ENCODE peak calls at places on chromosomes 2 and 18, in eight cellular contexts. One of them, this sample, is unnamed.

GRCh38 chr2:230589497-230590015 is 123.1 kb upstream of the CAB39 start:
- DNase-seq in activated naive CD4-positive, alpha-beta T cell: no peak
- DNase-seq in stimulated activated naive CD8-positive, alpha-beta T cell treated with anti-CD3 and anti-CD28 coated beads, Interleukin-15, Interleukin-2, amounts not matched to agents 100 U/mL and 50 U/mL, for 24 hours: no peak
- DNase-seq in T-cell: no peak
- DNase-seq in BJ: no peak
- DNase-seq in GM13976: peak
- DNase-seq in progenitor cell of endocrine pancreas: no peak
- DNase-seq in mammary epithelial cell: no peak
- DNase-seq in this sample: no peak

GRCh38 chr2:201057089-201057499 is 14.4 kb downstream of the HYCC2 start:
- DNase-seq in activated naive CD4-positive, alpha-beta T cell: no peak
- DNase-seq in stimulated activated naive CD8-positive, alpha-beta T cell treated with anti-CD3 and anti-CD28 coated beads, Interleukin-15, Interleukin-2, amounts not matched to agents 100 U/mL and 50 U/mL, for 24 hours: no peak
- DNase-seq in T-cell: no peak
- DNase-seq in BJ: no peak
- DNase-seq in GM13976: no peak
- DNase-seq in progenitor cell of endocrine pancreas: no peak
- DNase-seq in mammary epithelial cell: no peak
- DNase-seq in this sample: no peak

GRCh38 chr18:36402765-36403396 is 105.4 kb downstream of the FHOD3 start:
- DNase-seq in activated naive CD4-positive, alpha-beta T cell: no peak
- DNase-seq in stimulated activated naive CD8-positive, alpha-beta T cell treated with anti-CD3 and anti-CD28 coated beads, Interleukin-15, Interleukin-2, amounts not matched to agents 100 U/mL and 50 U/mL, for 24 hours: no peak
- DNase-seq in T-cell: no peak
- DNase-seq in BJ: no peak
- DNase-seq in GM13976: no peak
- DNase-seq in progenitor cell of endocrine pancreas: no peak
- DNase-seq in mammary epithelial cell: no peak
- DNase-seq in this sample: no peak

GRCh38 chr2:74513605-74514367 is 464 bp upstream of the TLX2 start:
- DNase-seq in activated naive CD4-positive, alpha-beta T cell: no peak
- DNase-seq in stimulated activated naive CD8-positive, alpha-beta T cell treated with anti-CD3 and anti-CD28 coated beads, Interleukin-15, Interleukin-2, amounts not matched to agents 100 U/mL and 50 U/mL, for 24 hours: peak
- DNase-seq in T-cell: no peak
- DNase-seq in BJ: no peak
- DNase-seq in GM13976: no peak
- DNase-seq in progenitor cell of endocrine pancreas: no peak
- DNase-seq in mammary epithelial cell: no peak
- DNase-seq in this sample: no peak

GRCh38 chr2:218406949-218407703 is 7.5 kb downstream of the CTDSP1 start:
- DNase-seq in activated naive CD4-positive, alpha-beta T cell: no peak
- DNase-seq in stimulated activated naive CD8-positive, alpha-beta T cell treated with anti-CD3 and anti-CD28 coated beads, Interleukin-15, Interleukin-2, amounts not matched to agents 100 U/mL and 50 U/mL, for 24 hours: peak
- DNase-seq in T-cell: peak
- DNase-seq in BJ: no peak
- DNase-seq in GM13976: no peak
- DNase-seq in progenitor cell of endocrine pancreas: no peak
- DNase-seq in mammary epithelial cell: peak
- DNase-seq in this sample: peak

GRCh38 chr18:11392292-11392691 is 217.1 kb upstream of the SLC35G4 start:
- DNase-seq in activated naive CD4-positive, alpha-beta T cell: no peak
- DNase-seq in stimulated activated naive CD8-positive, alpha-beta T cell treated with anti-CD3 and anti-CD28 coated beads, Interleukin-15, Interleukin-2, amounts not matched to agents 100 U/mL and 50 U/mL, for 24 hours: no peak
- DNase-seq in T-cell: no peak
- DNase-seq in BJ: no peak
- DNase-seq in GM13976: no peak
- DNase-seq in progenitor cell of endocrine pancreas: no peak
- DNase-seq in mammary epithelial cell: no peak
- DNase-seq in this sample: no peak

GRCh38 chr2:168518555-168519066 is 62.5 kb downstream of the CERS6 start:
- DNase-seq in activated naive CD4-positive, alpha-beta T cell: no peak
- DNase-seq in stimulated activated naive CD8-positive, alpha-beta T cell treated with anti-CD3 and anti-CD28 coated beads, Interleukin-15, Interleukin-2, amounts not matched to agents 100 U/mL and 50 U/mL, for 24 hours: no peak
- DNase-seq in T-cell: no peak
- DNase-seq in BJ: no peak
- DNase-seq in GM13976: no peak
- DNase-seq in progenitor cell of endocrine pancreas: no peak
- DNase-seq in mammary epithelial cell: peak
- DNase-seq in this sample: no peak

GRCh38 chr2:10371441-10372194 is 68.9 kb downstream of the HPCAL1 start:
- DNase-seq in activated naive CD4-positive, alpha-beta T cell: no peak
- DNase-seq in stimulated activated naive CD8-positive, alpha-beta T cell treated with anti-CD3 and anti-CD28 coated beads, Interleukin-15, Interleukin-2, amounts not matched to agents 100 U/mL and 50 U/mL, for 24 hours: no peak
- DNase-seq in T-cell: no peak
- DNase-seq in BJ: no peak
- DNase-seq in GM13976: no peak
- DNase-seq in progenitor cell of endocrine pancreas: no peak
- DNase-seq in mammary epithelial cell: no peak
- DNase-seq in this sample: no peak

GRCh38 chr2:223970343-223971128 is 13.3 kb downstream of the MRPL44 start:
- DNase-seq in activated naive CD4-positive, alpha-beta T cell: no peak
- DNase-seq in stimulated activated naive CD8-positive, alpha-beta T cell treated with anti-CD3 and anti-CD28 coated beads, Interleukin-15, Interleukin-2, amounts not matched to agents 100 U/mL and 50 U/mL, for 24 hours: peak
- DNase-seq in T-cell: peak
- DNase-seq in BJ: no peak
- DNase-seq in GM13976: peak
- DNase-seq in progenitor cell of endocrine pancreas: peak
- DNase-seq in mammary epithelial cell: peak
- DNase-seq in this sample: no peak

GRCh38 chr2:201900362-201900761 is 94.0 kb downstream of the CDK15 start:
- DNase-seq in activated naive CD4-positive, alpha-beta T cell: no peak
- DNase-seq in stimulated activated naive CD8-positive, alpha-beta T cell treated with anti-CD3 and anti-CD28 coated beads, Interleukin-15, Interleukin-2, amounts not matched to agents 100 U/mL and 50 U/mL, for 24 hours: no peak
- DNase-seq in T-cell: no peak
- DNase-seq in BJ: no peak
- DNase-seq in GM13976: no peak
- DNase-seq in progenitor cell of endocrine pancreas: no peak
- DNase-seq in mammary epithelial cell: peak
- DNase-seq in this sample: no peak

GRCh38 chr2:26347286-26347865 is 787 bp upstream of the ADGRF3 start:
- DNase-seq in activated naive CD4-positive, alpha-beta T cell: no peak
- DNase-seq in stimulated activated naive CD8-positive, alpha-beta T cell treated with anti-CD3 and anti-CD28 coated beads, Interleukin-15, Interleukin-2, amounts not matched to agents 100 U/mL and 50 U/mL, for 24 hours: no peak
- DNase-seq in T-cell: no peak
- DNase-seq in BJ: no peak
- DNase-seq in GM13976: no peak
- DNase-seq in progenitor cell of endocrine pancreas: no peak
- DNase-seq in mammary epithelial cell: peak
- DNase-seq in this sample: no peak

GRCh38 chr2:31654241-31654640 is 73.5 kb upstream of the SRD5A2 start:
- DNase-seq in activated naive CD4-positive, alpha-beta T cell: no peak
- DNase-seq in stimulated activated naive CD8-positive, alpha-beta T cell treated with anti-CD3 and anti-CD28 coated beads, Interleukin-15, Interleukin-2, amounts not matched to agents 100 U/mL and 50 U/mL, for 24 hours: no peak
- DNase-seq in T-cell: no peak
- DNase-seq in BJ: peak
- DNase-seq in GM13976: no peak
- DNase-seq in progenitor cell of endocrine pancreas: no peak
- DNase-seq in mammary epithelial cell: no peak
- DNase-seq in this sample: no peak

GRCh38 chr2:127128508-127128907 is 21.6 kb upstream of the BIN1 start:
- DNase-seq in activated naive CD4-positive, alpha-beta T cell: no peak
- DNase-seq in stimulated activated naive CD8-positive, alpha-beta T cell treated with anti-CD3 and anti-CD28 coated beads, Interleukin-15, Interleukin-2, amounts not matched to agents 100 U/mL and 50 U/mL, for 24 hours: no peak
- DNase-seq in T-cell: no peak
- DNase-seq in BJ: no peak
- DNase-seq in GM13976: no peak
- DNase-seq in progenitor cell of endocrine pancreas: no peak
- DNase-seq in mammary epithelial cell: peak
- DNase-seq in this sample: no peak

GRCh38 chr18:76801567-76802505 is 20.5 kb upstream of the ZNF236 start:
- DNase-seq in activated naive CD4-positive, alpha-beta T cell: peak
- DNase-seq in stimulated activated naive CD8-positive, alpha-beta T cell treated with anti-CD3 and anti-CD28 coated beads, Interleukin-15, Interleukin-2, amounts not matched to agents 100 U/mL and 50 U/mL, for 24 hours: peak
- DNase-seq in T-cell: no peak
- DNase-seq in BJ: no peak
- DNase-seq in GM13976: peak
- DNase-seq in progenitor cell of endocrine pancreas: peak
- DNase-seq in mammary epithelial cell: peak
- DNase-seq in this sample: no peak

GRCh38 chr18:22684268-22684667 is 248.9 kb upstream of the RBBP8 start:
- DNase-seq in activated naive CD4-positive, alpha-beta T cell: no peak
- DNase-seq in stimulated activated naive CD8-positive, alpha-beta T cell treated with anti-CD3 and anti-CD28 coated beads, Interleukin-15, Interleukin-2, amounts not matched to agents 100 U/mL and 50 U/mL, for 24 hours: no peak
- DNase-seq in T-cell: no peak
- DNase-seq in BJ: no peak
- DNase-seq in GM13976: no peak
- DNase-seq in progenitor cell of endocrine pancreas: no peak
- DNase-seq in mammary epithelial cell: no peak
- DNase-seq in this sample: no peak

GRCh38 chr2:158619496-158619895 is 162.7 kb downstream of the PKP4 start:
- DNase-seq in activated naive CD4-positive, alpha-beta T cell: no peak
- DNase-seq in stimulated activated naive CD8-positive, alpha-beta T cell treated with anti-CD3 and anti-CD28 coated beads, Interleukin-15, Interleukin-2, amounts not matched to agents 100 U/mL and 50 U/mL, for 24 hours: no peak
- DNase-seq in T-cell: no peak
- DNase-seq in BJ: no peak
- DNase-seq in GM13976: no peak
- DNase-seq in progenitor cell of endocrine pancreas: no peak
- DNase-seq in mammary epithelial cell: peak
- DNase-seq in this sample: no peak

GRCh38 chr2:14806567-14807077 is 174.1 kb downstream of the LRATD1 start:
- DNase-seq in activated naive CD4-positive, alpha-beta T cell: no peak
- DNase-seq in stimulated activated naive CD8-positive, alpha-beta T cell treated with anti-CD3 and anti-CD28 coated beads, Interleukin-15, Interleukin-2, amounts not matched to agents 100 U/mL and 50 U/mL, for 24 hours: no peak
- DNase-seq in T-cell: no peak
- DNase-seq in BJ: no peak
- DNase-seq in GM13976: no peak
- DNase-seq in progenitor cell of endocrine pancreas: no peak
- DNase-seq in mammary epithelial cell: no peak
- DNase-seq in this sample: no peak

GRCh38 chr2:120470717-120471060 is 124.8 kb downstream of the INHBB start:
- DNase-seq in activated naive CD4-positive, alpha-beta T cell: no peak
- DNase-seq in stimulated activated naive CD8-positive, alpha-beta T cell treated with anti-CD3 and anti-CD28 coated beads, Interleukin-15, Interleukin-2, amounts not matched to agents 100 U/mL and 50 U/mL, for 24 hours: no peak
- DNase-seq in T-cell: no peak
- DNase-seq in BJ: no peak
- DNase-seq in GM13976: no peak
- DNase-seq in progenitor cell of endocrine pancreas: no peak
- DNase-seq in mammary epithelial cell: no peak
- DNase-seq in this sample: no peak

GRCh38 chr2:178241852-178242551 is 47.7 kb downstream of the OSBPL6 start:
- DNase-seq in activated naive CD4-positive, alpha-beta T cell: no peak
- DNase-seq in stimulated activated naive CD8-positive, alpha-beta T cell treated with anti-CD3 and anti-CD28 coated beads, Interleukin-15, Interleukin-2, amounts not matched to agents 100 U/mL and 50 U/mL, for 24 hours: no peak
- DNase-seq in T-cell: no peak
- DNase-seq in BJ: peak
- DNase-seq in GM13976: no peak
- DNase-seq in progenitor cell of endocrine pancreas: no peak
- DNase-seq in mammary epithelial cell: peak
- DNase-seq in this sample: no peak

GRCh38 chr2:10163498-10164486 is 41.3 kb downstream of the RRM2 start:
- DNase-seq in activated naive CD4-positive, alpha-beta T cell: no peak
- DNase-seq in stimulated activated naive CD8-positive, alpha-beta T cell treated with anti-CD3 and anti-CD28 coated beads, Interleukin-15, Interleukin-2, amounts not matched to agents 100 U/mL and 50 U/mL, for 24 hours: no peak
- DNase-seq in T-cell: no peak
- DNase-seq in BJ: no peak
- DNase-seq in GM13976: no peak
- DNase-seq in progenitor cell of endocrine pancreas: no peak
- DNase-seq in mammary epithelial cell: no peak
- DNase-seq in this sample: no peak

GRCh38 chr2:150100311-150100710 is 387.2 kb downstream of the RND3 start:
- DNase-seq in activated naive CD4-positive, alpha-beta T cell: no peak
- DNase-seq in stimulated activated naive CD8-positive, alpha-beta T cell treated with anti-CD3 and anti-CD28 coated beads, Interleukin-15, Interleukin-2, amounts not matched to agents 100 U/mL and 50 U/mL, for 24 hours: no peak
- DNase-seq in T-cell: no peak
- DNase-seq in BJ: no peak
- DNase-seq in GM13976: no peak
- DNase-seq in progenitor cell of endocrine pancreas: no peak
- DNase-seq in mammary epithelial cell: no peak
- DNase-seq in this sample: no peak

GRCh38 chr2:33395660-33396249 is 80.7 kb upstream of the RASGRP3 start:
- DNase-seq in activated naive CD4-positive, alpha-beta T cell: no peak
- DNase-seq in stimulated activated naive CD8-positive, alpha-beta T cell treated with anti-CD3 and anti-CD28 coated beads, Interleukin-15, Interleukin-2, amounts not matched to agents 100 U/mL and 50 U/mL, for 24 hours: peak
- DNase-seq in T-cell: peak
- DNase-seq in BJ: no peak
- DNase-seq in GM13976: peak
- DNase-seq in progenitor cell of endocrine pancreas: no peak
- DNase-seq in mammary epithelial cell: peak
- DNase-seq in this sample: no peak

GRCh38 chr2:26067186-26067974 is 33.5 kb downstream of the RAB10 start:
- DNase-seq in activated naive CD4-positive, alpha-beta T cell: no peak
- DNase-seq in stimulated activated naive CD8-positive, alpha-beta T cell treated with anti-CD3 and anti-CD28 coated beads, Interleukin-15, Interleukin-2, amounts not matched to agents 100 U/mL and 50 U/mL, for 24 hours: no peak
- DNase-seq in T-cell: no peak
- DNase-seq in BJ: no peak
- DNase-seq in GM13976: no peak
- DNase-seq in progenitor cell of endocrine pancreas: no peak
- DNase-seq in mammary epithelial cell: no peak
- DNase-seq in this sample: no peak

GRCh38 chr2:200308001-200308400 is 1.5 kb downstream of the SPATS2L start:
- DNase-seq in activated naive CD4-positive, alpha-beta T cell: no peak
- DNase-seq in stimulated activated naive CD8-positive, alpha-beta T cell treated with anti-CD3 and anti-CD28 coated beads, Interleukin-15, Interleukin-2, amounts not matched to agents 100 U/mL and 50 U/mL, for 24 hours: no peak
- DNase-seq in T-cell: no peak
- DNase-seq in BJ: no peak
- DNase-seq in GM13976: no peak
- DNase-seq in progenitor cell of endocrine pancreas: no peak
- DNase-seq in mammary epithelial cell: peak
- DNase-seq in this sample: no peak

GRCh38 chr2:210593166-210593565 is 36.8 kb downstream of the CPS1 start:
- DNase-seq in activated naive CD4-positive, alpha-beta T cell: no peak
- DNase-seq in stimulated activated naive CD8-positive, alpha-beta T cell treated with anti-CD3 and anti-CD28 coated beads, Interleukin-15, Interleukin-2, amounts not matched to agents 100 U/mL and 50 U/mL, for 24 hours: no peak
- DNase-seq in T-cell: no peak
- DNase-seq in BJ: no peak
- DNase-seq in GM13976: no peak
- DNase-seq in progenitor cell of endocrine pancreas: no peak
- DNase-seq in mammary epithelial cell: no peak
- DNase-seq in this sample: no peak

GRCh38 chr2:73282924-73283544 is 1.2 kb downstream of the FBXO41 start:
- DNase-seq in activated naive CD4-positive, alpha-beta T cell: no peak
- DNase-seq in stimulated activated naive CD8-positive, alpha-beta T cell treated with anti-CD3 and anti-CD28 coated beads, Interleukin-15, Interleukin-2, amounts not matched to agents 100 U/mL and 50 U/mL, for 24 hours: no peak
- DNase-seq in T-cell: no peak
- DNase-seq in BJ: no peak
- DNase-seq in GM13976: no peak
- DNase-seq in progenitor cell of endocrine pancreas: no peak
- DNase-seq in mammary epithelial cell: no peak
- DNase-seq in this sample: no peak